ENCODE peak calls at places on chromosomes 11 and 22, in ten cellular contexts. One of them, this sample, is unnamed.

GRCh38 chr11:88552377-88553029 is 215.0 kb upstream of the CTSC start:
- DNase-seq in coronary artery: no peak
- DNase-seq in stimulated activated CD4-positive, alpha-beta T cell treated with anti-CD3 and anti-CD28 coated beads, Interleukin-4, amount 100 ng/mL, for 4 hours: peak
- DNase-seq in RWPE2: no peak
- DNase-seq in activated naive CD4-positive, alpha-beta T cell: no peak
- DNase-seq in left ventricle myocardium superior: no peak
- DNase-seq in EL: peak
- DNase-seq in NAMALWA: peak
- DNase-seq in astrocyte of the spinal cord: no peak
- DNase-seq in osteocyte: no peak
- DNase-seq in this sample: no peak

GRCh38 chr11:8384199-8384821 is 120.6 kb upstream of the LMO1 start:
- DNase-seq in NAMALWA: no peak
- DNase-seq in activated naive CD4-positive, alpha-beta T cell: no peak
- DNase-seq in RWPE2: no peak
- DNase-seq in EL: peak
- DNase-seq in osteocyte: peak
- DNase-seq in coronary artery: peak
- DNase-seq in left ventricle myocardium superior: no peak
- DNase-seq in stimulated activated CD4-positive, alpha-beta T cell treated with anti-CD3 and anti-CD28 coated beads, Interleukin-4, amount 100 ng/mL, for 4 hours: no peak
- DNase-seq in astrocyte of the spinal cord: no peak
- DNase-seq in this sample: peak

GRCh38 chr11:102527701-102528100 is 2.8 kb downstream of the MMP7 start:
- DNase-seq in astrocyte of the spinal cord: no peak
- DNase-seq in activated naive CD4-positive, alpha-beta T cell: no peak
- DNase-seq in osteocyte: no peak
- DNase-seq in EL: peak
- DNase-seq in left ventricle myocardium superior: no peak
- DNase-seq in NAMALWA: no peak
- DNase-seq in RWPE2: no peak
- DNase-seq in coronary artery: no peak
- DNase-seq in stimulated activated CD4-positive, alpha-beta T cell treated with anti-CD3 and anti-CD28 coated beads, Interleukin-4, amount 100 ng/mL, for 4 hours: no peak
- DNase-seq in this sample: no peak

GRCh38 chr11:85813721-85814120 is 2.8 kb upstream of the SYTL2 start:
- DNase-seq in osteocyte: no peak
- DNase-seq in left ventricle myocardium superior: no peak
- DNase-seq in coronary artery: no peak
- DNase-seq in NAMALWA: no peak
- DNase-seq in RWPE2: no peak
- DNase-seq in activated naive CD4-positive, alpha-beta T cell: no peak
- DNase-seq in astrocyte of the spinal cord: no peak
- DNase-seq in stimulated activated CD4-positive, alpha-beta T cell treated with anti-CD3 and anti-CD28 coated beads, Interleukin-4, amount 100 ng/mL, for 4 hours: no peak
- DNase-seq in EL: no peak
- DNase-seq in this sample: peak

GRCh38 chr11:70397983-70398833 is at the start of gene CTTN:
- DNase-seq in coronary artery: peak
- DNase-seq in NAMALWA: peak
- DNase-seq in stimulated activated CD4-positive, alpha-beta T cell treated with anti-CD3 and anti-CD28 coated beads, Interleukin-4, amount 100 ng/mL, for 4 hours: peak
- DNase-seq in astrocyte of the spinal cord: peak
- DNase-seq in activated naive CD4-positive, alpha-beta T cell: peak
- DNase-seq in RWPE2: peak
- DNase-seq in EL: peak
- DNase-seq in osteocyte: peak
- DNase-seq in left ventricle myocardium superior: peak
- DNase-seq in this sample: peak

GRCh38 chr11:83979593-83979992 is 693.4 kb upstream of the CCDC90B start:
- DNase-seq in astrocyte of the spinal cord: no peak
- DNase-seq in NAMALWA: no peak
- DNase-seq in activated naive CD4-positive, alpha-beta T cell: no peak
- DNase-seq in EL: no peak
- DNase-seq in left ventricle myocardium superior: no peak
- DNase-seq in coronary artery: no peak
- DNase-seq in osteocyte: no peak
- DNase-seq in RWPE2: no peak
- DNase-seq in stimulated activated CD4-positive, alpha-beta T cell treated with anti-CD3 and anti-CD28 coated beads, Interleukin-4, amount 100 ng/mL, for 4 hours: no peak
- DNase-seq in this sample: no peak

GRCh38 chr22:32204856-32205722 is at the start of gene RFPL2:
- DNase-seq in EL: peak
- DNase-seq in RWPE2: no peak
- DNase-seq in left ventricle myocardium superior: peak
- DNase-seq in astrocyte of the spinal cord: peak
- DNase-seq in coronary artery: no peak
- DNase-seq in activated naive CD4-positive, alpha-beta T cell: no peak
- DNase-seq in NAMALWA: no peak
- DNase-seq in osteocyte: no peak
- DNase-seq in stimulated activated CD4-positive, alpha-beta T cell treated with anti-CD3 and anti-CD28 coated beads, Interleukin-4, amount 100 ng/mL, for 4 hours: peak
- DNase-seq in this sample: no peak

GRCh38 chr11:65292866-65293265 is 21.8 kb upstream of the CDC42EP2 start:
- DNase-seq in osteocyte: no peak
- DNase-seq in coronary artery: no peak
- DNase-seq in left ventricle myocardium superior: no peak
- DNase-seq in EL: no peak
- DNase-seq in RWPE2: no peak
- DNase-seq in astrocyte of the spinal cord: no peak
- DNase-seq in activated naive CD4-positive, alpha-beta T cell: no peak
- DNase-seq in NAMALWA: no peak
- DNase-seq in stimulated activated CD4-positive, alpha-beta T cell treated with anti-CD3 and anti-CD28 coated beads, Interleukin-4, amount 100 ng/mL, for 4 hours: no peak
- DNase-seq in this sample: no peak

GRCh38 chr11:110092577-110093406 is at the start of gene ZC3H12C:
- DNase-seq in coronary artery: peak
- DNase-seq in osteocyte: peak
- DNase-seq in stimulated activated CD4-positive, alpha-beta T cell treated with anti-CD3 and anti-CD28 coated beads, Interleukin-4, amount 100 ng/mL, for 4 hours: no peak
- DNase-seq in activated naive CD4-positive, alpha-beta T cell: no peak
- DNase-seq in RWPE2: peak
- DNase-seq in astrocyte of the spinal cord: peak
- DNase-seq in EL: peak
- DNase-seq in NAMALWA: no peak
- DNase-seq in left ventricle myocardium superior: peak
- DNase-seq in this sample: peak